ENCODE peak calls at places on chromosomes 1 and 21, in four cellular contexts. P, L, R and I are unnamed samples.
A peak's percentile ranks its signal among the peaks of the same experiment; 100 is the strongest.

GRCh38 chr1:199549424-199549823 is 478.1 kb upstream of the NR5A2 start:
- DNase-seq in R (no peak), P (no peak), L (no peak), I (no peak)

GRCh38 chr21:27233514-27233913 is 266.6 kb upstream of the ADAMTS5 start:
- DNase-seq in P (no peak), L (no peak), R (no peak), I (no peak)

GRCh38 chr1:231039161-231040018 is 664 bp downstream of the FAM89A start:
- DNase-seq in P (no peak), R (peak; percentile 16), L (no peak), I (no peak)

GRCh38 chr1:65170511-65171142 is 22.6 kb downstream of the AK4 start:
- DNase-seq in R (no peak), P (peak; percentile 50), L (no peak), I (no peak)

GRCh38 chr1:26290416-26291261 is 10.8 kb downstream of the SH3BGRL3 start:
- DNase-seq in R (no peak), L (peak; percentile 41), P (no peak), I (no peak)

GRCh38 chr1:17093822-17094393 is 25.3 kb downstream of the PADI2 start:
- DNase-seq in R (no peak), P (no peak), L (no peak), I (no peak)

GRCh38 chr1:243343970-243344749 is 88.3 kb downstream of the SDCCAG8 start:
- DNase-seq in R (no peak), L (peak; percentile 22), P (no peak), I (no peak)

GRCh38 chr1:219189942-219190341 is 16.3 kb downstream of the LYPLAL1 start:
- DNase-seq in P (no peak), R (no peak), L (no peak), I (no peak)

GRCh38 chr1:203076031-203076511 is 9.7 kb downstream of the MYOG start:
- DNase-seq in L (no peak), P (no peak), R (no peak), I (no peak)

GRCh38 chr1:44237721-44238457 is 24.6 kb downstream of the DMAP1 start:
- DNase-seq in L (no peak), P (no peak), R (no peak), I (no peak)

GRCh38 chr1:71780681-71781080 is 501.7 kb downstream of the NEGR1 start:
- DNase-seq in P (no peak), R (no peak), L (no peak), I (no peak)

GRCh38 chr1:240575976-240576666 is 35.8 kb downstream of the GREM2 start:
- DNase-seq in L (peak; percentile 45), R (no peak), P (peak; percentile 13), I (peak; percentile 34)